ENCODE peak calls at places on chromosomes 4 and X, in four cellular contexts. Q is H1, R is K562, X is HepG2. Y is an unnamed sample.

GRCh38 chr4:5139141-5139540 is 87.9 kb downstream of the STK32B start:
- DNase-seq in Q (peak; percentile 27), R (no peak), X (no peak), Y (no peak)

GRCh38 chr4:24260922-24261581 is 323.3 kb downstream of the DHX15 start:
- DNase-seq in Q (no peak), R (no peak), X (no peak), Y (no peak)

GRCh38 chr4:111781611-111782010 is 363.6 kb upstream of the FAM241A start:
- DNase-seq in Q (no peak), R (no peak), X (peak; percentile 5), Y (no peak)

GRCh38 chrX:118688935-118689334 is 38.5 kb upstream of the IL13RA1 start:
- DNase-seq in Q (no peak), R (no peak), X (no peak), Y (no peak)

GRCh38 chrX:16836371-16836770 is 33.8 kb downstream of the RBBP7 start:
- DNase-seq in Q (peak; percentile 53), R (peak; percentile 8), X (peak; percentile 17), Y (peak; percentile 62)

GRCh38 chrX:17170973-17171372 is 204.0 kb upstream of the NHS start:
- DNase-seq in Q (no peak), R (no peak), X (no peak), Y (no peak)

GRCh38 chr4:2962614-2963184 is 507 bp downstream of the NOP14 start:
- DNase-seq in Q (peak; percentile 78), R (peak; percentile 73), X (peak; percentile 12), Y (no peak)

GRCh38 chr4:112801341-112801740 is 164.4 kb downstream of the LARP7 start:
- DNase-seq in Q (no peak), R (no peak), X (no peak), Y (no peak)

GRCh38 chr4:106898621-106899230 is 137.4 kb downstream of the DKK2 start:
- DNase-seq in Q (peak; percentile 50), R (peak; percentile 50), X (peak; percentile 32), Y (peak; percentile 8)

GRCh38 chrX:45767021-45767491 is 566.4 kb upstream of the DIPK2B start:
- DNase-seq in Q (no peak), R (no peak), X (no peak), Y (peak; percentile 30)

GRCh38 chrX:54808109-54808604 is 612 bp downstream of the MAGED2 start:
- DNase-seq in Q (peak; percentile 80), R (peak; percentile 54), X (peak; percentile 2), Y (peak; percentile 36)

GRCh38 chr4:125283702-125284279 is 31.0 kb upstream of the FAT4 start:
- DNase-seq in Q (no peak), R (peak; percentile 30), X (peak; percentile 4), Y (no peak)

GRCh38 chrX:141341341-141341740 is 99.0 kb upstream of the SPANXC start:
- DNase-seq in Q (no peak), R (no peak), X (no peak), Y (peak; percentile 13)
- TF ChIP-seq PHF8 in Q (no peak), R (no peak), X (no peak), Y (no peak)

GRCh38 chr4:158566860-158567259 is 45.2 kb downstream of the RXFP1 start:
- DNase-seq in Q (no peak), R (no peak), X (no peak), Y (no peak)

GRCh38 chr4:158572608-158573007 is 50.9 kb downstream of the RXFP1 start:
- DNase-seq in Q (no peak), R (no peak), X (no peak), Y (no peak)

DNA sequence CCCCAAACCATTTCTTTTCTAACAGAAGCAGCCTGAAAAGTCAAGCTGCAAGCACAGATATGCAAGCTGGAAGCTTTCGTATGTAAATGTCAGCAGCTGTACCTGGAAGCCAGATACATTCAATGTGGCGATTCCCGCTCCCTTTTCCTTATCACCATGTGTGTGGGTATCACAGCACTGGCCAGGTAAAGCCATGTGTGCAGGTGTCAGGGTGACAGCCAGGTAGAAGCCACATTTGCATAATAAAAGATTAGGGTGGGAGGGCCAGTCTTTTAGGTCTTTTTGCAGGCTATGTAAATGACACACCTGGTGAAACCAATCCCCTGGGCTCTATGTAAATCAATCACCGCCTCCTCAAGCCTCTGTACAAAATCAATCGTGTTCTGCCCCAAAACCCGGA is 50.1 kb downstream of the RXFP1 start:
- DNase-seq in Q (no peak), R (no peak), X (no peak), Y (no peak)
- TF ChIP-seq PHF8 in Q (no peak), R (no peak), X (no peak), Y (no peak)

DNA sequence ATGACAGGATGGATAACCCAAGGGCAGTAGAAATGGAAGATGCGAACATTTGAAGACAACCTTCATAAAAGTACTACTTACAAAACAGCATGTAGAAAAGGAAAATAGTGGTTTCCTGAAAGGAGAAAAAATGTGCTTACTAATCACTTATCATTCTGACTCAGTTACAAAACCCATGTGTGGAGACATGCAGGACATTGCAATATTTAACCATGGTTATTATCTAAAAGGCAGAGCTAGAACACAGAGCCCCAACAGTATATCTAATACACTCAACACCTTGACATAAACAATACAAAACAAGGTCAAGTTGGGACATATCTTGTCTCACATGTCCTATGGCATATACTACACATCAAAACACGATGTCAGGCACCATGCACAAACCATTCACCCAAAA is 55.9 kb downstream of the EIF4E start:
- DNase-seq in Q (no peak), R (peak; percentile 39), X (no peak), Y (no peak)
- TF ChIP-seq PHF8 in Q (no peak), R (no peak), X (no peak), Y (no peak)

GRCh38 chr4:40216622-40217366 is 20.0 kb downstream of the RHOH start:
- DNase-seq in Q (no peak), R (no peak), X (no peak), Y (no peak)
- TF ChIP-seq PHF8 in Q (no peak), R (no peak), X (no peak), Y (no peak)

GRCh38 chr4:815464-816146 is 10.3 kb downstream of the CPLX1 start:
- DNase-seq in Q (no peak), R (no peak), X (peak; percentile 91), Y (no peak)

GRCh38 chr4:819401-820229 is 6.3 kb downstream of the CPLX1 start:
- DNase-seq in Q (no peak), R (no peak), X (no peak), Y (no peak)

GRCh38 chr4:820230-821172 is 5.4 kb downstream of the CPLX1 start:
- DNase-seq in Q (no peak), R (no peak), X (no peak), Y (no peak)

GRCh38 chr4:821181-821591 is 4.7 kb downstream of the CPLX1 start:
- DNase-seq in Q (no peak), R (no peak), X (no peak), Y (no peak)

DNA sequence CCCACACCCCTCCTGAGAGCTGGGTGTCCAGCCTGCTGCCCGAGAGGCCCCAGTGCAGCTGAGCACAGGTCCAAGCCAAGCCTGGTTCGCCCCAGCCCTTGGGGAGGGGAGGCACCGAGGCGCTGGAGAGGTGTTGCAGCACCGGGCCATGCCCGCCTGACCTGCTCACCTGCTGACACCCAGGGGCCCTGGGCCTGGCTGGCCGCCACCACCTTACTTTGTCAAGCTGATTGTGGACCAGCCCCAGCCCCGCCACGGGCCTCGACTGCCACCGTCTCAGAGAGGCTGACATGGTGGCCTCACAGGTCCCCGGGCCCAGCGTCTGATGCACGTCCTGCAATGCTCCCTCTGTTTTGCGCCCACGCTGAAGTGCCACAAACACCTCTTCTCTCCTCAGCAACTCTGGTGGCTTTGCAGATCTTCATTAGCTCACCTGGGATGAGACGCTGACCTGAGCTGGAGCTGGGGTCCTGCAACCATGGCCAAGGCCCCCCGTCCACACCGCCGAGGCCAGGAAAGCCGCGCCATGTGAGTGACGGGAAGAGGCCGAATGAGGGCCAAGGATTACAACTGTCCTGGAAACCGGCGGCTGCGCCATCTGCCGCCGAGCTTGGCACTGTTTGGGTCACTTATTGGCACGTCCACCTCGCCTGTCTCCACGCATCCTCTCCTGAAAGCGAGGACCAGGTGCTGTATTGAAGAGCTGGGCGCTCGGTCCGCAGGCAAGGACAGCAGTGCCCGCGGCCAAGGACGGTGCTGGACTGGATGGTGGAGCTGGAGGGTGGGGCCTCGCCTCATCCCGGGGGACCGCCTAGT is 7.6 kb downstream of the CPLX1 start:
- DNase-seq in Q (no peak), R (no peak), X (no peak), Y (no peak)
- TF ChIP-seq PHF8 in Q (no peak), R (no peak), X (no peak), Y (no peak)

GRCh38 chr4:147025042-147025441 is 79.4 kb upstream of the TTC29 start:
- DNase-seq in Q (no peak), R (no peak), X (no peak), Y (no peak)

GRCh38 chr4:147014946-147015345 is 69.3 kb upstream of the TTC29 start:
- DNase-seq in Q (no peak), R (no peak), X (no peak), Y (no peak)

GRCh38 chr4:147017081-147017480 is 71.4 kb upstream of the TTC29 start:
- DNase-seq in Q (no peak), R (no peak), X (no peak), Y (no peak)

GRCh38 chr4:147015531-147015930 is 69.9 kb upstream of the TTC29 start:
- DNase-seq in Q (no peak), R (no peak), X (no peak), Y (no peak)

GRCh38 chr4:147019061-147019460 is 73.4 kb upstream of the TTC29 start:
- DNase-seq in Q (peak; percentile 77), R (peak; percentile 68), X (peak; percentile 47), Y (peak; percentile 53)
- TF ChIP-seq PHF8 in Q (no peak), R (no peak), X (no peak), Y (no peak)

DNA sequence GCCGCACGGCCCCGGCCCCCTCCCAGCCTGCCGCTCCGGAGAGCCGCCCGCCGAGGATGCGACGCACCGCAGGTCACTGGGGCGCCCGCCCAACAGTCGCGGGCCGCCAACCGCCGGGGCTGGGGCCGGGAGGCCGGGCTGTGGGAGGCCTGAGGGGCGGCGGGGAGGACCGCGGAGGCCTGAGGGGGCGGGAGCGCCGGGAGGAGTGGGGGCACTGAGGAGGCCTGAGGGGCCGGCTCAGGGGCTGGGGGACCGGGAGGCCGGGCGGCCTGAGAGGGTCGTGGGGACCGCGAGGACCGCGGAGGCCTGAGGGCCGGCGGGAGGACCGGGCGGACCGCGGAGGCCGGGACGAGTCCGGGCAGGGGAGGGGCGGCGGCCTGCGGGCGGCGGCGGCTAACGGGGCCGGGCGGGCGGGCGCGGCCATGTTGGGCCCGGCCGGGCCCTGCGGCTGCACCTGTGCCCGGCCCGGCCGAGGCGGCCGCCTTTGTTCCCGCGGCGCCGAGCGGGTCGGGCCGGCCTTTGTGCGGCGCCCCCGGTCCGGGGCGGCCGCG is 353 bp downstream of the NSD2 start:
- DNase-seq in Q (peak; percentile 73), R (no peak), X (no peak), Y (no peak)
- TF ChIP-seq PHF8 in Q (peak; percentile 57), R (peak; percentile 49), X (peak; percentile 39), Y (peak; percentile 33)

GRCh38 chr4:81891005-81891795 is 419.5 kb upstream of the RASGEF1B start:
- DNase-seq in Q (no peak), R (no peak), X (no peak), Y (no peak)

GRCh38 chr4:81896936-81897335 is 425.2 kb upstream of the RASGEF1B start:
- DNase-seq in Q (no peak), R (no peak), X (no peak), Y (no peak)
- TF ChIP-seq PHF8 in Q (no peak), R (no peak), X (no peak), Y (no peak)

Y was measured in A549.